ENCODE peak calls at places on chromosomes 3 and 15, in four cellular contexts. K is brain microvascular endothelial cell, L is PC-3, O is left cardiac atrium. M is an unnamed sample.

GRCh38 chr3:155859859-155860258 is 5.6 kb upstream of the SLC33A1 start:
- DNase-seq in K (no peak), O (no peak), L (peak; percentile 42), M (peak; percentile 54)

GRCh38 chr15:92076536-92076935 is 223.0 kb downstream of the SLCO3A1 start:
- DNase-seq in L (no peak), O (no peak), K (no peak), M (no peak)

GRCh38 chr3:12796171-12797123 is at the start of gene CAND2:
- DNase-seq in O (peak; percentile 83), K (peak; percentile 5), L (no peak), M (no peak)

GRCh38 chr15:72231847-72232461 is 964 bp upstream of the PKM start:
- DNase-seq in K (peak; percentile 76), O (peak; percentile 65), L (peak; percentile 79), M (peak; percentile 74)

GRCh38 chr15:97036301-97036700 is 705.8 kb downstream of the NR2F2 start:
- DNase-seq in O (no peak), K (no peak), L (no peak), M (peak; percentile 57)

GRCh38 chr3:169169340-169169963 is 494.1 kb downstream of the MECOM start:
- DNase-seq in L (peak; percentile 21), K (no peak), O (no peak), M (no peak)

GRCh38 chr3:4988815-4989648 is 9.8 kb downstream of the BHLHE40 start:
- DNase-seq in K (no peak), L (peak; percentile 9), O (peak; percentile 53), M (no peak)

GRCh38 chr3:169453256-169454059 is 210.1 kb downstream of the MECOM start:
- DNase-seq in K (no peak), O (no peak), L (peak; percentile 53), M (no peak)

GRCh38 chr3:134711284-134711683 is 60.5 kb upstream of the KY start:
- DNase-seq in K (peak; percentile 34), O (no peak), L (peak; percentile 15), M (peak; percentile 86)

GRCh38 chr15:71591057-71591456 is 219.3 kb upstream of the NR2E3 start:
- DNase-seq in K (no peak), O (no peak), L (peak; percentile 27), M (no peak)

GRCh38 chr3:47578119-47578630 is 490 bp downstream of the CSPG5 start:
- DNase-seq in L (no peak), O (peak; percentile 48), K (no peak), M (no peak)

GRCh38 chr3:53261712-53262111 is 5.9 kb upstream of the TKT start:
- DNase-seq in L (no peak), O (no peak), K (no peak), M (no peak)

GRCh38 chr15:92634046-92634445 is 21.5 kb downstream of the FAM174B start:
- DNase-seq in O (no peak), L (no peak), K (no peak), M (no peak)

GRCh38 chr3:186307594-186307993 is 54.4 kb downstream of the DGKG start:
- DNase-seq in K (peak; percentile 27), O (no peak), L (peak; percentile 59), M (no peak)

GRCh38 chr15:33584797-33585196 is 274.0 kb downstream of the RYR3 start:
- DNase-seq in O (no peak), L (peak; percentile 69), K (no peak), M (peak; percentile 90)

GRCh38 chr3:42688487-42689420 is 3.4 kb downstream of the KLHL40 start:
- DNase-seq in L (no peak), K (no peak), O (peak; percentile 6), M (no peak)

GRCh38 chr15:90814193-90814811 is 54.1 kb upstream of the FURIN start:
- DNase-seq in L (no peak), K (peak; percentile 13), O (no peak), M (no peak)

GRCh38 chr15:84911879-84912660 is 27.6 kb downstream of the SLC28A1 start:
- DNase-seq in O (peak; percentile 93), L (peak; percentile 96), K (peak; percentile 98), M (peak; percentile 98)

GRCh38 chr3:195468391-195468776 is 25.6 kb upstream of the ACAP2 start:
- DNase-seq in K (no peak), O (no peak), L (no peak), M (no peak)

M was measured in HT1080.